ENCODE peak calls at places on chromosome 9, in seven cellular contexts. One of them, this sample, is unnamed.

GRCh38 chr9:21778300-21778699 is 24.1 kb upstream of the MTAP start:
- DNase-seq in pancreas: no peak
- DNase-seq in mesenchymal stem cell: no peak
- DNase-seq in GM23338: no peak
- DNase-seq in choroid plexus epithelial cell: peak; percentile 79
- DNase-seq in small intestine: no peak
- DNase-seq in uterus: no peak
- DNase-seq in this sample: no peak

GRCh38 chr9:108521063-108521462 is 334.7 kb downstream of the ACTL7B start:
- DNase-seq in uterus: no peak
- DNase-seq in pancreas: no peak
- DNase-seq in GM23338: no peak
- DNase-seq in small intestine: no peak
- DNase-seq in choroid plexus epithelial cell: peak; percentile 81
- DNase-seq in mesenchymal stem cell: peak; percentile 54
- DNase-seq in this sample: no peak

GRCh38 chr9:5436441-5436840 is 1.3 kb downstream of the PLGRKT start:
- DNase-seq in small intestine: peak; percentile 82
- DNase-seq in pancreas: no peak
- DNase-seq in mesenchymal stem cell: no peak
- DNase-seq in uterus: no peak
- DNase-seq in choroid plexus epithelial cell: no peak
- DNase-seq in GM23338: no peak
- DNase-seq in this sample: no peak

GRCh38 chr9:126363847-126364671 is 37.4 kb downstream of the MVB12B start:
- DNase-seq in mesenchymal stem cell: peak; percentile 2
- DNase-seq in uterus: no peak
- DNase-seq in choroid plexus epithelial cell: no peak
- DNase-seq in GM23338: no peak
- DNase-seq in small intestine: no peak
- DNase-seq in pancreas: no peak
- DNase-seq in this sample: peak; percentile 53

GRCh38 chr9:136542246-136543041 is 3.4 kb downstream of the NOTCH1 start:
- DNase-seq in choroid plexus epithelial cell: no peak
- DNase-seq in uterus: no peak
- DNase-seq in mesenchymal stem cell: no peak
- DNase-seq in pancreas: no peak
- DNase-seq in GM23338: no peak
- DNase-seq in small intestine: no peak
- DNase-seq in this sample: no peak

GRCh38 chr9:114774504-114774903 is 31.3 kb downstream of the TNFSF15 start:
- DNase-seq in pancreas: no peak
- DNase-seq in choroid plexus epithelial cell: no peak
- DNase-seq in GM23338: no peak
- DNase-seq in small intestine: no peak
- DNase-seq in uterus: no peak
- DNase-seq in mesenchymal stem cell: no peak
- DNase-seq in this sample: no peak

GRCh38 chr9:16030513-16031185 is 477.8 kb downstream of the CCDC171 start:
- DNase-seq in small intestine: no peak
- DNase-seq in choroid plexus epithelial cell: peak; percentile 96
- DNase-seq in GM23338: no peak
- DNase-seq in pancreas: no peak
- DNase-seq in uterus: no peak
- DNase-seq in mesenchymal stem cell: peak; percentile 91
- DNase-seq in this sample: no peak

GRCh38 chr9:115921301-115921700 is 232.3 kb upstream of the PAPPA start:
- DNase-seq in mesenchymal stem cell: peak; percentile 17
- DNase-seq in pancreas: no peak
- DNase-seq in GM23338: no peak
- DNase-seq in small intestine: no peak
- DNase-seq in uterus: no peak
- DNase-seq in choroid plexus epithelial cell: peak; percentile 44
- DNase-seq in this sample: no peak

GRCh38 chr9:4301971-4302427 is 2.1 kb upstream of the GLIS3 start:
- DNase-seq in small intestine: no peak
- DNase-seq in choroid plexus epithelial cell: peak; percentile 96
- DNase-seq in GM23338: no peak
- DNase-seq in pancreas: no peak
- DNase-seq in uterus: no peak
- DNase-seq in mesenchymal stem cell: peak; percentile 92
- DNase-seq in this sample: no peak

GRCh38 chr9:124562328-124562727 is 55.1 kb upstream of the NR5A1 start:
- DNase-seq in small intestine: no peak
- DNase-seq in uterus: no peak
- DNase-seq in GM23338: no peak
- DNase-seq in pancreas: no peak
- DNase-seq in choroid plexus epithelial cell: no peak
- DNase-seq in mesenchymal stem cell: no peak
- DNase-seq in this sample: no peak

GRCh38 chr9:90915693-90916092 is 114.1 kb downstream of the SYK start:
- DNase-seq in small intestine: peak; percentile 15
- DNase-seq in uterus: peak; percentile 35
- DNase-seq in choroid plexus epithelial cell: peak; percentile 57
- DNase-seq in pancreas: no peak
- DNase-seq in GM23338: peak; percentile 84
- DNase-seq in mesenchymal stem cell: peak; percentile 36
- DNase-seq in this sample: no peak

GRCh38 chr9:99176527-99177013 is 45.2 kb downstream of the ALG2 start:
- DNase-seq in choroid plexus epithelial cell: no peak
- DNase-seq in pancreas: no peak
- DNase-seq in GM23338: no peak
- DNase-seq in small intestine: peak; percentile 10
- DNase-seq in mesenchymal stem cell: no peak
- DNase-seq in uterus: no peak
- DNase-seq in this sample: no peak

GRCh38 chr9:79824265-79824664 is 252.5 kb downstream of the TLE4 start:
- DNase-seq in small intestine: no peak
- DNase-seq in GM23338: no peak
- DNase-seq in uterus: no peak
- DNase-seq in pancreas: no peak
- DNase-seq in choroid plexus epithelial cell: no peak
- DNase-seq in mesenchymal stem cell: no peak
- DNase-seq in this sample: no peak

GRCh38 chr9:120032639-120033038 is 547.3 kb downstream of the CDK5RAP2 start:
- DNase-seq in choroid plexus epithelial cell: no peak
- DNase-seq in GM23338: peak; percentile 56
- DNase-seq in small intestine: no peak
- DNase-seq in uterus: no peak
- DNase-seq in mesenchymal stem cell: no peak
- DNase-seq in pancreas: no peak
- DNase-seq in this sample: no peak

GRCh38 chr9:105329729-105330082 is 85.3 kb downstream of the SLC44A1 start:
- DNase-seq in uterus: no peak
- DNase-seq in small intestine: no peak
- DNase-seq in pancreas: no peak
- DNase-seq in mesenchymal stem cell: peak; percentile 16
- DNase-seq in choroid plexus epithelial cell: peak; percentile 26
- DNase-seq in GM23338: no peak
- DNase-seq in this sample: no peak

GRCh38 chr9:131799177-131799823 is 59.4 kb upstream of the RAPGEF1 start:
- DNase-seq in small intestine: peak; percentile 42
- DNase-seq in mesenchymal stem cell: peak; percentile 52
- DNase-seq in uterus: no peak
- DNase-seq in GM23338: peak; percentile 88
- DNase-seq in choroid plexus epithelial cell: peak; percentile 49
- DNase-seq in pancreas: peak; percentile 46
- DNase-seq in this sample: peak; percentile 17

GRCh38 chr9:101486693-101487442 is 46.8 kb upstream of the RNF20 start:
- DNase-seq in pancreas: peak; percentile 73
- DNase-seq in choroid plexus epithelial cell: peak; percentile 65
- DNase-seq in GM23338: peak; percentile 93
- DNase-seq in small intestine: peak; percentile 70
- DNase-seq in mesenchymal stem cell: peak; percentile 72
- DNase-seq in uterus: peak; percentile 61
- DNase-seq in this sample: peak; percentile 66

GRCh38 chr9:2085719-2086515 is 70.8 kb downstream of the SMARCA2 start:
- DNase-seq in mesenchymal stem cell: no peak
- DNase-seq in uterus: peak; percentile 36
- DNase-seq in choroid plexus epithelial cell: peak; percentile 79
- DNase-seq in small intestine: no peak
- DNase-seq in GM23338: no peak
- DNase-seq in pancreas: no peak
- DNase-seq in this sample: no peak

GRCh38 chr9:93096811-93097382 is 880 bp downstream of the CARD19 start:
- DNase-seq in pancreas: peak; percentile 44
- DNase-seq in small intestine: peak; percentile 12
- DNase-seq in mesenchymal stem cell: peak; percentile 31
- DNase-seq in uterus: peak; percentile 37
- DNase-seq in choroid plexus epithelial cell: no peak
- DNase-seq in GM23338: no peak
- DNase-seq in this sample: no peak

GRCh38 chr9:129482521-129483466 is 138.1 kb downstream of the C9orf50 start:
- DNase-seq in GM23338: peak; percentile 75
- DNase-seq in pancreas: peak; percentile 94
- DNase-seq in small intestine: peak; percentile 81
- DNase-seq in mesenchymal stem cell: peak; percentile 94
- DNase-seq in uterus: peak; percentile 96
- DNase-seq in choroid plexus epithelial cell: peak; percentile 92
- DNase-seq in this sample: peak; percentile 88

GRCh38 chr9:92745881-92746280 is 18.8 kb downstream of the BICD2 start:
- DNase-seq in GM23338: no peak
- DNase-seq in uterus: no peak
- DNase-seq in mesenchymal stem cell: no peak
- DNase-seq in choroid plexus epithelial cell: no peak
- DNase-seq in small intestine: no peak
- DNase-seq in pancreas: no peak
- DNase-seq in this sample: no peak

GRCh38 chr9:117643288-117643654 is 60.9 kb upstream of the TLR4 start:
- DNase-seq in pancreas: no peak
- DNase-seq in mesenchymal stem cell: no peak
- DNase-seq in small intestine: peak; percentile 6
- DNase-seq in uterus: no peak
- DNase-seq in GM23338: no peak
- DNase-seq in choroid plexus epithelial cell: no peak
- DNase-seq in this sample: no peak

GRCh38 chr9:117649126-117649525 is 55.1 kb upstream of the TLR4 start:
- DNase-seq in GM23338: no peak
- DNase-seq in small intestine: no peak
- DNase-seq in uterus: no peak
- DNase-seq in choroid plexus epithelial cell: peak; percentile 12
- DNase-seq in pancreas: no peak
- DNase-seq in mesenchymal stem cell: no peak
- DNase-seq in this sample: no peak

GRCh38 chr9:117645245-117645636 is 59.0 kb upstream of the TLR4 start:
- DNase-seq in mesenchymal stem cell: no peak
- DNase-seq in pancreas: no peak
- DNase-seq in uterus: no peak
- DNase-seq in GM23338: no peak
- DNase-seq in small intestine: peak; percentile 1
- DNase-seq in choroid plexus epithelial cell: no peak
- DNase-seq in this sample: no peak

GRCh38 chr9:117644133-117644532 is 60.1 kb upstream of the TLR4 start:
- DNase-seq in choroid plexus epithelial cell: no peak
- DNase-seq in GM23338: no peak
- DNase-seq in small intestine: no peak
- DNase-seq in pancreas: no peak
- DNase-seq in mesenchymal stem cell: no peak
- DNase-seq in uterus: no peak
- DNase-seq in this sample: no peak

GRCh38 chr9:117644607-117645244 is 59.5 kb upstream of the TLR4 start:
- DNase-seq in choroid plexus epithelial cell: peak; percentile 83
- DNase-seq in uterus: peak; percentile 40
- DNase-seq in pancreas: peak; percentile 71
- DNase-seq in mesenchymal stem cell: peak; percentile 71
- DNase-seq in GM23338: peak; percentile 85
- DNase-seq in small intestine: peak; percentile 70
- DNase-seq in this sample: peak; percentile 54
- H3K4me3 ChIP-seq in choroid plexus epithelial cell: peak overlapping the region; percentile 28
- H3K4me3 ChIP-seq in uterus: no peak overlapping the region
- H3K4me3 ChIP-seq in pancreas: no peak overlapping the region
- H3K4me3 ChIP-seq in mesenchymal stem cell: no peak overlapping the region
- H3K4me3 ChIP-seq in GM23338: no peak overlapping the region
- H3K4me3 ChIP-seq in small intestine: no peak overlapping the region
- H3K4me3 ChIP-seq in this sample: no peak overlapping the region

GRCh38 chr9:133726401-133727276 is 11.5 kb downstream of the SARDH start:
- DNase-seq in choroid plexus epithelial cell: peak; percentile 75
- DNase-seq in GM23338: peak; percentile 70
- DNase-seq in small intestine: peak; percentile 29
- DNase-seq in uterus: peak; percentile 36
- DNase-seq in mesenchymal stem cell: peak; percentile 60
- DNase-seq in pancreas: peak; percentile 21
- DNase-seq in this sample: peak; percentile 51
- H3K4me3 ChIP-seq in choroid plexus epithelial cell: no peak overlapping the region
- H3K4me3 ChIP-seq in GM23338: no peak overlapping the region
- H3K4me3 ChIP-seq in small intestine: no peak overlapping the region
- H3K4me3 ChIP-seq in uterus: no peak overlapping the region
- H3K4me3 ChIP-seq in mesenchymal stem cell: no peak overlapping the region
- H3K4me3 ChIP-seq in pancreas: no peak overlapping the region
- H3K4me3 ChIP-seq in this sample: no peak overlapping the region

DNA sequence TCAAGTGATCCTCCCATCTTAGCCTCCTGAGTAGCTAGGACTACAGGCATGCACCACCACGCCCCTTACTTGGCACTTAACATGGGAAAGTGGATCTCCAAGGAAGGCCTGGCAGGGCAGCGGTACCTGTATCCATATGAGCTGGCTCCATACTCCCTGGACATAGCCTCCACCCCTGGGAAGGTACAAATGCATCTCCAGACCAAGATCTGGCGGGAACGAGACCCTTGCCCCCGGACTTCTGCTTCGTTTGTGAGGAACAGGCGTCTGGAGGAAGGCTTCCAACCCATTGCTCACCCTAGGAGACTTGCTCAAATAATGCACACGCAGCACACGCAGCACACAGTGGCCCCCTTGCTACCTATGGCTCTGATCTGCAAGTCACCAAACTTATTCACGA is 55.2 kb downstream of the CRB2 start:
- DNase-seq in pancreas: no peak
- DNase-seq in uterus: no peak
- DNase-seq in choroid plexus epithelial cell: no peak
- DNase-seq in small intestine: no peak
- DNase-seq in mesenchymal stem cell: no peak
- DNase-seq in GM23338: no peak
- DNase-seq in this sample: no peak
- H3K4me3 ChIP-seq in pancreas: no peak overlapping the region
- H3K4me3 ChIP-seq in uterus: no peak overlapping the region
- H3K4me3 ChIP-seq in choroid plexus epithelial cell: no peak overlapping the region
- H3K4me3 ChIP-seq in small intestine: no peak overlapping the region
- H3K4me3 ChIP-seq in mesenchymal stem cell: no peak overlapping the region
- H3K4me3 ChIP-seq in GM23338: no peak overlapping the region
- H3K4me3 ChIP-seq in this sample: no peak overlapping the region

GRCh38 chr9:94901019-94901363 is 174.5 kb downstream of the AOPEP start:
- DNase-seq in small intestine: no peak
- DNase-seq in pancreas: no peak
- DNase-seq in choroid plexus epithelial cell: no peak
- DNase-seq in mesenchymal stem cell: no peak
- DNase-seq in uterus: no peak
- DNase-seq in GM23338: no peak
- DNase-seq in this sample: no peak

GRCh38 chr9:94903961-94904421 is 177.5 kb downstream of the AOPEP start:
- DNase-seq in small intestine: no peak
- DNase-seq in uterus: no peak
- DNase-seq in pancreas: no peak
- DNase-seq in choroid plexus epithelial cell: no peak
- DNase-seq in GM23338: no peak
- DNase-seq in mesenchymal stem cell: no peak
- DNase-seq in this sample: no peak

GRCh38 chr9:94896512-94896911 is 170.0 kb downstream of the AOPEP start:
- DNase-seq in GM23338: no peak
- DNase-seq in small intestine: no peak
- DNase-seq in uterus: no peak
- DNase-seq in mesenchymal stem cell: no peak
- DNase-seq in pancreas: no peak
- DNase-seq in choroid plexus epithelial cell: no peak
- DNase-seq in this sample: no peak

GRCh38 chr9:94899464-94900221 is 173.1 kb downstream of the AOPEP start:
- DNase-seq in mesenchymal stem cell: no peak
- DNase-seq in small intestine: no peak
- DNase-seq in pancreas: no peak
- DNase-seq in choroid plexus epithelial cell: no peak
- DNase-seq in uterus: no peak
- DNase-seq in GM23338: no peak
- DNase-seq in this sample: no peak

GRCh38 chr9:94900222-94901018 is 173.9 kb downstream of the AOPEP start:
- DNase-seq in GM23338: no peak
- DNase-seq in mesenchymal stem cell: peak; percentile 95
- DNase-seq in small intestine: no peak
- DNase-seq in pancreas: no peak
- DNase-seq in choroid plexus epithelial cell: peak; percentile 98
- DNase-seq in uterus: peak; percentile 81
- DNase-seq in this sample: no peak
- H3K4me3 ChIP-seq in GM23338: no peak overlapping the region
- H3K4me3 ChIP-seq in mesenchymal stem cell: no peak overlapping the region
- H3K4me3 ChIP-seq in small intestine: no peak overlapping the region
- H3K4me3 ChIP-seq in pancreas: no peak overlapping the region
- H3K4me3 ChIP-seq in choroid plexus epithelial cell: peak overlapping the region; percentile 19
- H3K4me3 ChIP-seq in uterus: peak overlapping the region; percentile 25
- H3K4me3 ChIP-seq in this sample: no peak overlapping the region

This sample was measured in prostate gland.